ENCODE peak calls at places on chromosomes 3 and 15, in five cellular contexts. One of them, this sample, is unnamed.

GRCh38 chr15:95898746-95899145 is 431.8 kb upstream of the NR2F2 start:
- DNase-seq in kidney: no peak
- DNase-seq in sigmoid colon: no peak
- DNase-seq in fibroblast of pulmonary artery: no peak
- DNase-seq in PC-3: no peak
- DNase-seq in this sample: no peak

GRCh38 chr3:195897081-195897852 is 11.1 kb downstream of the TNK2 start:
- DNase-seq in kidney: no peak
- DNase-seq in sigmoid colon: peak
- DNase-seq in fibroblast of pulmonary artery: peak
- DNase-seq in PC-3: peak
- DNase-seq in this sample: no peak

GRCh38 chr3:170055209-170055608 is 17.4 kb downstream of the GPR160 start:
- DNase-seq in kidney: no peak
- DNase-seq in sigmoid colon: no peak
- DNase-seq in fibroblast of pulmonary artery: no peak
- DNase-seq in PC-3: peak
- DNase-seq in this sample: peak

GRCh38 chr15:89399390-89400120 is 64.9 kb upstream of the POLG start:
- DNase-seq in kidney: no peak
- DNase-seq in sigmoid colon: no peak
- DNase-seq in fibroblast of pulmonary artery: no peak
- DNase-seq in PC-3: peak
- DNase-seq in this sample: peak

GRCh38 chr15:48645558-48646330 is at the start of gene FBN1:
- DNase-seq in kidney: peak
- DNase-seq in sigmoid colon: peak
- DNase-seq in fibroblast of pulmonary artery: peak
- DNase-seq in PC-3: peak
- DNase-seq in this sample: peak

GRCh38 chr3:134753999-134754742 is 40.9 kb upstream of the EPHB1 start:
- DNase-seq in kidney: no peak
- DNase-seq in sigmoid colon: no peak
- DNase-seq in fibroblast of pulmonary artery: peak
- DNase-seq in PC-3: no peak
- DNase-seq in this sample: no peak

GRCh38 chr3:183553263-183554026 is 2.1 kb downstream of the KLHL6 start:
- DNase-seq in kidney: no peak
- DNase-seq in sigmoid colon: no peak
- DNase-seq in fibroblast of pulmonary artery: no peak
- DNase-seq in PC-3: no peak
- DNase-seq in this sample: no peak

GRCh38 chr15:52626671-52627369 is 52.4 kb downstream of the ATOSA start:
- DNase-seq in kidney: no peak
- DNase-seq in sigmoid colon: no peak
- DNase-seq in fibroblast of pulmonary artery: no peak
- DNase-seq in PC-3: no peak
- DNase-seq in this sample: no peak

GRCh38 chr3:141237701-141238521 is 6.3 kb downstream of the PXYLP1 start:
- DNase-seq in kidney: no peak
- DNase-seq in sigmoid colon: no peak
- DNase-seq in fibroblast of pulmonary artery: no peak
- DNase-seq in PC-3: no peak
- DNase-seq in this sample: no peak

GRCh38 chr3:106249159-106249558 is 380.3 kb upstream of the CBLB start:
- DNase-seq in kidney: no peak
- DNase-seq in sigmoid colon: no peak
- DNase-seq in fibroblast of pulmonary artery: peak
- DNase-seq in PC-3: peak
- DNase-seq in this sample: no peak

GRCh38 chr3:52136513-52136912 is 17.7 kb downstream of the POC1A start:
- DNase-seq in kidney: peak
- DNase-seq in sigmoid colon: no peak
- DNase-seq in fibroblast of pulmonary artery: no peak
- DNase-seq in PC-3: no peak
- DNase-seq in this sample: no peak

GRCh38 chr3:100213891-100214573 is 46.8 kb upstream of the TBC1D23 start:
- DNase-seq in kidney: no peak
- DNase-seq in sigmoid colon: no peak
- DNase-seq in fibroblast of pulmonary artery: peak
- DNase-seq in PC-3: peak
- DNase-seq in this sample: no peak

GRCh38 chr15:31328999-31329639 is 2.5 kb downstream of the KLF13 start:
- DNase-seq in kidney: peak
- DNase-seq in sigmoid colon: peak
- DNase-seq in fibroblast of pulmonary artery: no peak
- DNase-seq in PC-3: peak
- DNase-seq in this sample: no peak

GRCh38 chr3:10493202-10493589 is 12.2 kb downstream of the ATP2B2 start:
- DNase-seq in kidney: no peak
- DNase-seq in sigmoid colon: no peak
- DNase-seq in fibroblast of pulmonary artery: no peak
- DNase-seq in PC-3: no peak
- DNase-seq in this sample: no peak

GRCh38 chr15:101033801-101034200 is 114.6 kb downstream of the LRRK1 start:
- DNase-seq in kidney: no peak
- DNase-seq in sigmoid colon: no peak
- DNase-seq in fibroblast of pulmonary artery: no peak
- DNase-seq in PC-3: peak
- DNase-seq in this sample: no peak

GRCh38 chr15:75149911-75150709 is 51.6 kb upstream of the C15orf39 start:
- DNase-seq in kidney: no peak
- DNase-seq in sigmoid colon: no peak
- DNase-seq in fibroblast of pulmonary artery: peak
- DNase-seq in PC-3: peak
- DNase-seq in this sample: no peak

GRCh38 chr3:7682822-7683229 is 818.8 kb upstream of the LMCD1 start:
- DNase-seq in kidney: no peak
- DNase-seq in sigmoid colon: no peak
- DNase-seq in fibroblast of pulmonary artery: peak
- DNase-seq in PC-3: no peak
- DNase-seq in this sample: no peak

DNA sequence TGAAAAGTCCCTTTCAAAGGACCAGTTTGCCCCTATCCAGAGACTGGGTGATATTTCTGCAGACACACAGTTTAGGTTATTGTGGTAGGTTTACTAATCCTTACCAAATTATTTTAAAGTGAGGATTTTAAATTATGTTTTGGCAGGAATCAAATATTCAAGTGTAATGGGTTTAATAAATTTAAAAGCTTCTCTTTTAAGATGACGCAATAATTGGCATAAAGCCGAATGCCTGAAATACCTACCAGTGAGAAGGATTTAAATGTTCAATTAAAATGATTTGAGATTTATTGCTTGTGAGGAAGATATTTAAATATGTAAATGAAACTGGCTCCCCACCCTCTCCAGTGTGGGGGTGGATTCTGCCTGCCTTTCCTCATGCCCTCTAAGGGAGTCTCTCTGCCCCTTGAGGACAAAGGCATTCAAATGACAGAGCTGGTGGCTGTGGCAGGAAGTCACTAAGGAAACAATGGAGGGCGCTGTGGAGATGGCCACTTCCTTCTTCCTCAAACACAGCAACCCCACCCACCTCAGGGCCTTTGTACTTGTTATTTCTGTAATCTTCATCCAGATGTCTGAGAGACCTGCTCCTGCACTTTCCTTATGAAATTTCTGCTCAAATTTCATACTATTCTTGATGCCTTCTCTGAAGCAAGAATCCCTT is 131.7 kb downstream of the TNIK start:
- DNase-seq in kidney: peak
- DNase-seq in sigmoid colon: no peak
- DNase-seq in fibroblast of pulmonary artery: peak
- DNase-seq in PC-3: peak
- DNase-seq in this sample: no peak
- TF ChIP-seq CTCF in kidney: no peak
- TF ChIP-seq CTCF in sigmoid colon: no peak
- TF ChIP-seq CTCF in fibroblast of pulmonary artery: no peak
- TF ChIP-seq CTCF in PC-3: peak
- TF ChIP-seq CTCF in this sample: peak

DNA sequence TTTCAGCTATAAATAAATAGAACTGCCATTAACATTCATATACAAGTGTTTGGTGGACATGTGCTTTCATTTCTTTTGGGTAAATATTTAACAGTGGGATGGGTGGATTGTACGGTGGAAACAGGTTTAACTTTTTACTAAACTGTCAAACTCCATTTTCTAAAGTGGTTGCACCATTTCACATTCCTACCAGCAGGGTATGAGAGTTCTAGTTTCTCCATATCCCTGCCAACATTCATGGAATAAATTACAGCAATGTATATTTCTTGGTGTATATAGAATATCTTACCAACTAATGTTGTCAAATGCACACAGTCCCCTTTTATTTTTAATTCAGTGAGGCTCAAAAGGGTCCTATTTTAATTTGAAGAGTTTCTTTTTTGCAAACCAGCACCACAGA is 71.3 kb upstream of the CTXND1 start:
- DNase-seq in kidney: no peak
- DNase-seq in sigmoid colon: no peak
- DNase-seq in fibroblast of pulmonary artery: no peak
- DNase-seq in PC-3: peak
- DNase-seq in this sample: no peak
- TF ChIP-seq CTCF in kidney: no peak
- TF ChIP-seq CTCF in sigmoid colon: no peak
- TF ChIP-seq CTCF in fibroblast of pulmonary artery: peak
- TF ChIP-seq CTCF in PC-3: peak
- TF ChIP-seq CTCF in this sample: no peak

DNA sequence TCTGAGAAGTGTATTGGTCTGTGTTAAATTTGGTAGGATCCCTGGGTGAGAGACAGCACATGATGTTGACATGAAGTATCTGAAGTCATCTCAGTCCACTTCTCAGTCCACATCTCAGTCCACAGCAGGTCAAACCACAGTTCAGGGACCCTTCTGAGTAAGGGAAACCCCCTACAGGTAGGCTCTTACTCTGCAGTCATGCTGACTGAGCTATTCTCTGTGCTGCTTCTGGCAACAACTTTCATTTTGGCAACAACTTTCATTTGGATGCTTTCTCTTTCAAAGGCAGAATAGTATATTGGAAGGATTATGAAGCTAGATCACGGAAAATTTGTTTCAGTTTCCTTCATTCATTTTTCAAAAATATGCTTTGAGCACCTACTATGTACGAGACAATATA is 178.2 kb upstream of the GOLIM4 start:
- DNase-seq in kidney: no peak
- DNase-seq in sigmoid colon: no peak
- DNase-seq in fibroblast of pulmonary artery: no peak
- DNase-seq in PC-3: no peak
- DNase-seq in this sample: peak
- TF ChIP-seq CTCF in kidney: no peak
- TF ChIP-seq CTCF in sigmoid colon: no peak
- TF ChIP-seq CTCF in fibroblast of pulmonary artery: no peak
- TF ChIP-seq CTCF in PC-3: no peak
- TF ChIP-seq CTCF in this sample: no peak

GRCh38 chr3:72102057-72102711 is 317.2 kb upstream of the PROK2 start:
- DNase-seq in kidney: no peak
- DNase-seq in sigmoid colon: peak
- DNase-seq in fibroblast of pulmonary artery: no peak
- DNase-seq in PC-3: no peak
- DNase-seq in this sample: peak
- TF ChIP-seq CTCF in kidney: no peak
- TF ChIP-seq CTCF in sigmoid colon: no peak
- TF ChIP-seq CTCF in fibroblast of pulmonary artery: no peak
- TF ChIP-seq CTCF in PC-3: no peak
- TF ChIP-seq CTCF in this sample: no peak

GRCh38 chr3:50532062-50532705 is 28.8 kb upstream of the CACNA2D2 start:
- DNase-seq in kidney: no peak
- DNase-seq in sigmoid colon: no peak
- DNase-seq in fibroblast of pulmonary artery: no peak
- DNase-seq in PC-3: no peak
- DNase-seq in this sample: no peak
- TF ChIP-seq CTCF in kidney: no peak
- TF ChIP-seq CTCF in sigmoid colon: no peak
- TF ChIP-seq CTCF in fibroblast of pulmonary artery: no peak
- TF ChIP-seq CTCF in PC-3: no peak
- TF ChIP-seq CTCF in this sample: no peak

This sample was measured in GM10248.